ENCODE peak calls at places on chromosomes 1 and 21, in nine cellular contexts. P is NCI-H2081 treated with DMSO at 0.1 percent for 48 hours; T is H4; Y is CD8-positive, alpha-beta T cell; R is activated CD8-positive, alpha-beta memory T cell treated with anti-CD3 and anti-CD28 coated beads, Interleukin-2, amount 10 ng/mL, durations not matched to agents 7 days and 5 days; K is stomach; O is heart left ventricle; A is neural progenitor cell; C is caudate nucleus. Q is an unnamed sample.

GRCh38 chr1:92259350-92259749 is 39.4 kb downstream of the GLMN start:
- DNase-seq in P (no peak), T (no peak), Y (no peak), R (no peak), K (no peak), O (no peak), A (no peak), C (no peak), Q (no peak)

GRCh38 chr1:91170571-91170970 is 148.7 kb upstream of the ZNF644 start:
- DNase-seq in P (no peak), T (no peak), Y (no peak), R (no peak), K (no peak), O (no peak), A (no peak), C (no peak), Q (no peak)

GRCh38 chr1:32701421-32701911 is 1.1 kb downstream of the SYNC start:
- DNase-seq in P (no peak), T (no peak), Y (no peak), R (no peak), K (no peak), O (no peak), A (no peak), C (no peak), Q (no peak)

GRCh38 chr1:79043506-79043905 is 37.0 kb upstream of the ADGRL4 start:
- DNase-seq in P (no peak), T (no peak), Y (no peak), R (no peak), K (no peak), O (no peak), A (no peak), C (no peak), Q (no peak)

GRCh38 chr1:100793661-100794060 is 74.1 kb downstream of the VCAM1 start:
- DNase-seq in P (peak; percentile 18), T (no peak), Y (no peak), R (no peak), K (no peak), O (no peak), A (no peak), C (no peak), Q (no peak)

GRCh38 chr1:33276573-33277298 is 20.4 kb downstream of the ZNF362 start:
- DNase-seq in P (no peak), T (no peak), Y (no peak), R (no peak), K (no peak), O (no peak), A (no peak), C (no peak), Q (no peak)

GRCh38 chr1:183892351-183892793 is 87.5 kb downstream of the RGL1 start:
- DNase-seq in P (no peak), T (peak; percentile 13), Y (no peak), R (no peak), K (no peak), O (no peak), A (no peak), C (no peak), Q (no peak)

GRCh38 chr1:58162952-58163550 is 383.5 kb downstream of the OMA1 start:
- DNase-seq in P (peak; percentile 15), T (peak; percentile 14), Y (no peak), R (no peak), K (peak; percentile 59), O (peak; percentile 64), A (peak; percentile 88), C (no peak), Q (peak; percentile 48)

GRCh38 chr1:150288822-150289221 is 4.8 kb upstream of the MRPS21 start:
- DNase-seq in P (no peak), T (no peak), Y (no peak), R (no peak), K (no peak), O (no peak), A (no peak), C (no peak), Q (no peak)

GRCh38 chr21:43031121-43031624 is 44.5 kb downstream of the CBS start:
- DNase-seq in P (no peak), T (peak; percentile 1), Y (no peak), R (no peak), K (no peak), O (no peak), A (no peak), C (no peak), Q (no peak)

GRCh38 chr1:222843434-222844107 is 28.7 kb downstream of the DISP1 start:
- DNase-seq in P (no peak), T (no peak), Y (no peak), R (no peak), K (no peak), O (no peak), A (no peak), C (no peak), Q (no peak)

GRCh38 chr1:198788561-198789064 is 149.8 kb downstream of the PTPRC start:
- DNase-seq in P (no peak), T (peak; percentile 7), Y (peak; percentile 33), R (peak; percentile 53), K (no peak), O (no peak), A (peak; percentile 81), C (no peak), Q (peak; percentile 61)